ENCODE peak calls at places on chromosomes 12 and 14, in ten cellular contexts. H is foreskin keratinocyte, N is lung, Y is heart left ventricle, I is IMR-90, A is body of pancreas, B is mammary epithelial cell, D is astrocyte, C is adrenal gland, S is MM.1S. F is an unnamed sample. For H3K4me1, the result is how much of the 10 kb centered on the place peaks cover.

GRCh38 chr12:121590476-121591143 is 9.8 kb upstream of the KDM2B start:
- DNase-seq in H (no peak), N (no peak), Y (no peak), I (peak), A (no peak), B (peak), D (peak), C (peak), S (peak), F (no peak)

GRCh38 chr14:99552572-99553216 is 51.3 kb downstream of the CCDC85C start:
- DNase-seq in H (no peak), N (no peak), Y (no peak), I (no peak), A (peak), B (no peak), D (no peak), C (no peak), S (no peak), F (peak)

GRCh38 chr12:96197503-96198272 is 3.5 kb downstream of the ELK3 start:
- DNase-seq in H (peak), N (no peak), Y (no peak), I (peak), A (no peak), B (peak), D (peak), C (no peak), S (no peak), F (no peak)

GRCh38 chr14:93878871-93879270 is 48.3 kb upstream of the FAM181A start:
- DNase-seq in H (no peak), N (no peak), Y (no peak), I (no peak), A (no peak), B (no peak), D (no peak), C (no peak), S (no peak), F (no peak)

GRCh38 chr14:88518592-88519512 is 36.0 kb downstream of the PTPN21 start:
- DNase-seq in H (peak), N (no peak), Y (no peak), I (peak), A (no peak), B (peak), D (peak), C (no peak), S (peak), F (no peak)

GRCh38 chr14:96309128-96309906 is 53.3 kb downstream of the BDKRB1 start:
- DNase-seq in H (no peak), N (no peak), Y (no peak), I (no peak), A (no peak), B (no peak), D (no peak), C (no peak), S (no peak), F (peak)

GRCh38 chr12:127147724-127148123 is 1119.2 kb upstream of the TMEM132C start:
- DNase-seq in H (no peak), N (no peak), Y (no peak), I (no peak), A (no peak), B (no peak), D (no peak), C (no peak), S (no peak), F (no peak)

GRCh38 chr12:4353785-4354208 is 25.7 kb downstream of the FGF23 start:
- DNase-seq in H (no peak), N (no peak), Y (no peak), I (no peak), A (no peak), B (peak), D (no peak), C (no peak), S (peak), F (peak)

GRCh38 chr14:92397140-92397815 is 74.3 kb downstream of the SLC24A4 start:
- DNase-seq in H (peak), N (no peak), Y (no peak), I (peak), A (no peak), B (peak), D (peak), C (no peak), S (no peak), F (no peak)

GRCh38 chr12:68140576-68140975 is 19.0 kb downstream of the IFNG start:
- DNase-seq in H (no peak), N (no peak), Y (no peak), I (no peak), A (no peak), B (no peak), D (no peak), C (no peak), S (no peak), F (no peak)

GRCh38 chr14:24389266-24389855 is 9.4 kb upstream of the NYNRIN start:
- DNase-seq in H (no peak), N (no peak), Y (no peak), I (peak), A (no peak), B (no peak), D (peak), C (peak), S (no peak), F (peak)
- H3K27ac ChIP-seq in H (no peak), N (no peak), Y (no peak), I (peak), A (no peak), B (no peak), D (no peak), C (no peak), S (no peak), F (peak)

GRCh38 chr14:61451491-61451890 is 130.1 kb downstream of the PRKCH start:
- DNase-seq in H (no peak), N (no peak), Y (no peak), I (no peak), A (no peak), B (no peak), D (no peak), C (no peak), S (no peak), F (no peak)
- H3K4me1 ChIP-seq in H (under half), N (under half), Y (under half), I (under half), A (under half), B (under half), D (under half), C (under half), S (under half), F (under half)

DNA sequence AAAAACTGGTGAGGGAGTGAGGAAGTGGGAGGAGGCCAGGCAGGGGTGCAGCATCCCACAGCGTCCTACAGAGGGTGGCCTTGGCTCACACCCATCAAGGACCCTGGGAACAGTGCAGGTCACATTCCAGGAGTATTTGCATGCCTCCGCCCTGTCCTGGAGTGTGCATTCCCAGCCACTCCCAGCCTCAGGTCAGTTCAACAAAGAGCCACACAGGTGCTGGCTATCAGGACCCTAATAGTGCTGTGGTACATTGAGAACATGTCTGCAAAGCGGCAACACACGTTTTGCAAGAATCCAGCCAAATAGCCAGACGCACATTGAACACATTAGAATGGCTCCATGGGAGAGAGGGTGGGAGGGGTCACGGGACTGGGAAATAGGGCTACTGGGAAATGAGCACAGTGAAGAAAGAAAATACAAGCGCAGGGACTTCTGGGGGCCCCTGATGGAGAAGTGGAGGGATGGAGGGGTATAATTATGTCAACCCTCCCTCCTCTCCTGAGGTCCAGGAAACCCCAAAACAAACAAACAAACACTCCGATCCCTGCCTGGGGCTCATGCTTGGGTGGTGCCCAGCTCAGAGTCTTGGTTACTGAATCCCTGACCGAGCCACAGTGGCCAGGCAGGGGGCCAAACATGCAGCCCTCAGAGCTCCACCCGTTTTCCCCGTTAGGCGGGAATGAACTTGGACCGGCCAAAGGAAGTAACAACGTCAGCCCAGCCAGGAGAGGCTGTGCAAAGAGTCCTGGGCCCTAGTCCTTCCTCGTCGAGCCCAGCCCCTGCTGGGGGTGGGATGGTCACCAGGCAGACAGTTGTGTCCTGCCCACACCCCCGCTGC is 36.4 kb downstream of the CMKLR1 start:
- DNase-seq in H (no peak), N (peak), Y (peak), I (no peak), A (peak), B (no peak), D (peak), C (peak), S (no peak), F (peak)
- TF ChIP-seq CTCF in H (no peak), N (no peak), Y (no peak), I (no peak), A (peak), B (no peak), D (no peak), C (no peak), S (no peak), F (peak)

GRCh38 chr12:6428326-6428725 is 16.4 kb upstream of the CD27 start:
- DNase-seq in H (no peak), N (no peak), Y (no peak), I (no peak), A (no peak), B (no peak), D (no peak), C (no peak), S (no peak), F (no peak)

GRCh38 chr12:6432991-6433390 is 11.8 kb upstream of the CD27 start:
- DNase-seq in H (no peak), N (no peak), Y (no peak), I (no peak), A (no peak), B (no peak), D (no peak), C (no peak), S (no peak), F (no peak)

GRCh38 chr12:6430990-6431353 is 13.8 kb upstream of the CD27 start:
- DNase-seq in H (no peak), N (no peak), Y (no peak), I (peak), A (no peak), B (no peak), D (no peak), C (no peak), S (no peak), F (no peak)

GRCh38 chr12:6426882-6427671 is 17.7 kb upstream of the CD27 start:
- DNase-seq in H (no peak), N (no peak), Y (no peak), I (no peak), A (no peak), B (no peak), D (no peak), C (no peak), S (peak), F (no peak)

GRCh38 chr12:6430124-6430989 is 14.4 kb upstream of the CD27 start:
- DNase-seq in H (peak), N (peak), Y (peak), I (peak), A (peak), B (peak), D (peak), C (peak), S (no peak), F (peak)
- H3K27ac ChIP-seq in H (peak), N (peak), Y (peak), I (peak), A (peak), B (peak), D (peak), C (peak), S (no peak), F (peak)

GRCh38 chr12:2353281-2353680 is 300.5 kb downstream of the CACNA1C start:
- DNase-seq in H (no peak), N (no peak), Y (no peak), I (no peak), A (no peak), B (no peak), D (no peak), C (no peak), S (no peak), F (no peak)
- H3K4me1 ChIP-seq in H (under half), N (under half), Y (under half), I (under half), A (under half), B (under half), D (under half), C (under half), S (under half), F (under half)

GRCh38 chr12:24600996-24601395 is 347.9 kb downstream of the BCAT1 start:
- DNase-seq in H (peak), N (no peak), Y (no peak), I (peak), A (no peak), B (peak), D (peak), C (no peak), S (no peak), F (no peak)

GRCh38 chr12:24599737-24600136 is 349.2 kb downstream of the BCAT1 start:
- DNase-seq in H (no peak), N (no peak), Y (no peak), I (no peak), A (no peak), B (no peak), D (no peak), C (no peak), S (no peak), F (no peak)

GRCh38 chr12:24600559-24600958 is 348.3 kb downstream of the BCAT1 start:
- DNase-seq in H (no peak), N (no peak), Y (no peak), I (no peak), A (no peak), B (no peak), D (no peak), C (no peak), S (no peak), F (no peak)

GRCh38 chr12:24595652-24596235 is 353.2 kb downstream of the BCAT1 start:
- DNase-seq in H (no peak), N (no peak), Y (no peak), I (peak), A (no peak), B (no peak), D (no peak), C (no peak), S (no peak), F (peak)

DNA sequence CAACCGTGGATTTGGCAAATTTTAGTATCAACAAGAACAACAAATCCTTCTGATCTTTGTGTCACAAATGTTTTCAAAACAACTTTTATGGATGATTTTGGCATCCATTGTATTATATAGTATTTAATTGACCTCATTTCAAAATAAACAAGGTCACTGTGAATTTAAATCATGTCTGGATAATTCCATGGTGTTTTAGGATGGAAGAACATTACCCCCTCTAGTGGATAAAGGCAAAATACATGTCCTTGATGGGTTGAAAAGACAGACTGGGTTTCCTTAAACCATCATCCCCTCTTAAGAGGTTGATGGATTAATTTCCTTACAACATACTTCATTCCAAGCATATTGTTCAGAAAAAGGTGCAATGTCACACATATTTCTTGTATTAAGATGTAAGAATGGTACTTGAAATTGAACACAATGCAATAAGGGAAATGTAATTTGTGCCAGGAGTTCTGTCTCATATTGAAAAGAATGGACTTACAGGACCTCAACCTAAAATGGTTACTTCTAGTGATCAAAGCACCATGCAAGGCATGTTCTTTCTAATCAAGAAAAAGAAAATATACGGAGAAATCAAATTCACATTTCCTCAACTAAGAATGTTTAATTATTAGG is 352.0 kb downstream of the BCAT1 start:
- DNase-seq in H (no peak), N (no peak), Y (no peak), I (peak), A (no peak), B (peak), D (peak), C (no peak), S (peak), F (peak)
- TF ChIP-seq CTCF in H (peak), N (peak), Y (peak), I (peak), A (peak), B (peak), D (peak), C (peak), S (peak), F (peak)